ENCODE peak calls at places on chromosomes 11 and 22, in five cellular contexts. W, E, Q, Z and X are unnamed samples.

GRCh38 chr22:22235564-22235963 is 9.0 kb upstream of the VPREB1 start:
- DNase-seq in W (no peak), E (peak), Q (no peak), Z (no peak), X (no peak)

GRCh38 chr11:116916052-116916451 is 78.6 kb upstream of the APOA1 start:
- DNase-seq in W (no peak), E (no peak), Q (no peak), Z (no peak), X (no peak)

GRCh38 chr22:23784215-23784732 is 2.5 kb upstream of the SMARCB1 start:
- DNase-seq in W (no peak), E (no peak), Q (peak), Z (no peak), X (no peak)

GRCh38 chr22:24810043-24810749 is 4.2 kb downstream of the SGSM1 start:
- DNase-seq in W (no peak), E (no peak), Q (no peak), Z (peak), X (no peak)

GRCh38 chr11:123607781-123608180 is 46.6 kb downstream of the SCN3B start:
- DNase-seq in W (no peak), E (no peak), Q (no peak), Z (no peak), X (no peak)

GRCh38 chr22:49967333-49968241 is 7.0 kb downstream of the PIM3 start:
- DNase-seq in W (peak), E (no peak), Q (peak), Z (peak), X (peak)

GRCh38 chr11:1675536-1676253 is 21.3 kb upstream of the KRTAP5-6 start:
- DNase-seq in W (no peak), E (no peak), Q (no peak), Z (no peak), X (no peak)

GRCh38 chr22:49861642-49862407 is 8.2 kb downstream of the ZBED4 start:
- DNase-seq in W (no peak), E (no peak), Q (no peak), Z (no peak), X (no peak)

GRCh38 chr11:10502065-10502680 is 38.8 kb downstream of the RNF141 start:
- DNase-seq in W (no peak), E (no peak), Q (no peak), Z (no peak), X (no peak)

GRCh38 chr22:32852346-32853251 is 51.1 kb downstream of the TIMP3 start:
- DNase-seq in W (peak), E (no peak), Q (no peak), Z (peak), X (no peak)

GRCh38 chr11:131430466-131431176 is 60.2 kb downstream of the NTM start:
- DNase-seq in W (peak), E (no peak), Q (no peak), Z (no peak), X (no peak)

GRCh38 chr11:58316142-58316541 is 42.7 kb downstream of the OR5B17 start:
- DNase-seq in W (no peak), E (no peak), Q (no peak), Z (no peak), X (no peak)

GRCh38 chr11:78310500-78310909 is 107.1 kb downstream of the GAB2 start:
- DNase-seq in W (no peak), E (no peak), Q (peak), Z (no peak), X (no peak)

GRCh38 chr22:33652596-33652995 is 267.7 kb downstream of the LARGE1 start:
- DNase-seq in W (no peak), E (no peak), Q (no peak), Z (no peak), X (no peak)

GRCh38 chr11:3121931-3122774 is 43.0 kb downstream of the OSBPL5 start:
- DNase-seq in W (no peak), E (no peak), Q (peak), Z (peak), X (no peak)

GRCh38 chr22:41387341-41387740 is 5.6 kb downstream of the TEF start:
- DNase-seq in W (no peak), E (no peak), Q (no peak), Z (no peak), X (no peak)

GRCh38 chr11:60985991-60986915 is 14.8 kb downstream of the CD6 start:
- DNase-seq in W (no peak), E (peak), Q (no peak), Z (no peak), X (no peak)

GRCh38 chr22:28021116-28021997 is 102.3 kb upstream of the PITPNB start:
- DNase-seq in W (no peak), E (no peak), Q (peak), Z (no peak), X (no peak)

GRCh38 chr11:134762248-134763029 is 350.4 kb upstream of the B3GAT1 start:
- DNase-seq in W (no peak), E (no peak), Q (no peak), Z (peak), X (no peak)

GRCh38 chr11:64372802-64373597 is 14.0 kb downstream of the RPS6KA4 start:
- DNase-seq in W (no peak), E (no peak), Q (no peak), Z (no peak), X (peak)

GRCh38 chr11:128548655-128549255 is 38.6 kb downstream of the ETS1 start:
- DNase-seq in W (peak), E (peak), Q (peak), Z (no peak), X (no peak)

GRCh38 chr11:1151366-1152315 is 6.1 kb upstream of the MUC5AC start:
- DNase-seq in W (no peak), E (no peak), Q (peak), Z (peak), X (no peak)

GRCh38 chr11:122863704-122864326 is 18.7 kb upstream of the JHY start:
- DNase-seq in W (peak), E (peak), Q (no peak), Z (no peak), X (no peak)

GRCh38 chr22:45262931-45263789 is 21.6 kb upstream of the UPK3A start:
- DNase-seq in W (no peak), E (no peak), Q (no peak), Z (no peak), X (no peak)

GRCh38 chr11:1373536-1374214 is 16.1 kb upstream of the BRSK2 start:
- DNase-seq in W (no peak), E (no peak), Q (no peak), Z (no peak), X (no peak)

GRCh38 chr22:19524170-19525115 is at the start of gene CLDN5:
- DNase-seq in W (peak), E (no peak), Q (no peak), Z (no peak), X (no peak)

GRCh38 chr11:67397536-67397935 is 4.1 kb downstream of the PPP1CA start:
- DNase-seq in W (no peak), E (no peak), Q (no peak), Z (no peak), X (no peak)

GRCh38 chr11:122747358-122747757 is 90.9 kb upstream of the CRTAM start:
- DNase-seq in W (no peak), E (no peak), Q (no peak), Z (no peak), X (no peak)

DNA sequence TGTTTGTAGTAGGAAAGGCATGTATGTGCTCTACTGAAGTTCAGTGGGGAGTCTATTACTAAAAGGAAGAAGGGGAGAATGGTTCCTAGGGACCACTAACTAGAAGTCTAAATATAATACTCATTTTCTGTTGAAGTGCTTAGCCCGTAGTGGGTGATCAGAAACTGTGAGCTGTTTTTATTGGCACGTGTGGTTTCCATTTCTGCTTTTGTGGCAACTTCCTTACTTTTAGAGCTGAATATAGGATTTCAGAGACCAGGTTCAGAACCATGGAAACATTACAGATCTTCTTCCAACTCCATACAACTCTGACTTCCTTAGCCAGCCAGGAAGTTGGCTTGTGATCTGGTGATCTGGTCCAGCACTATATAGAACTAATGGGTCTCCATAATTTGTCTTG is 2.5 kb upstream of the ME3 start:
- DNase-seq in W (no peak), E (no peak), Q (no peak), Z (no peak), X (no peak)
- H3K27ac ChIP-seq in W (no peak), E (no peak), Q (no peak), Z (no peak), X (no peak)

GRCh38 chr11:120226242-120226641 is 13.7 kb upstream of the POU2F3 start:
- DNase-seq in W (no peak), E (no peak), Q (no peak), Z (no peak), X (no peak)
- H3K27ac ChIP-seq in W (no peak), E (no peak), Q (no peak), Z (no peak), X (no peak)

GRCh38 chr11:76773921-76774361 is 9.2 kb upstream of the TSKU start:
- DNase-seq in W (no peak), E (no peak), Q (peak), Z (no peak), X (no peak)

GRCh38 chr11:76772100-76772782 is 10.9 kb upstream of the TSKU start:
- DNase-seq in W (no peak), E (no peak), Q (no peak), Z (no peak), X (no peak)

GRCh38 chr11:76771446-76772099 is 11.6 kb upstream of the TSKU start:
- DNase-seq in W (no peak), E (no peak), Q (no peak), Z (no peak), X (no peak)

GRCh38 chr11:76770642-76771445 is 12.3 kb upstream of the TSKU start:
- DNase-seq in W (no peak), E (no peak), Q (peak), Z (no peak), X (no peak)

GRCh38 chr11:76772783-76773106 is 10.4 kb upstream of the TSKU start:
- DNase-seq in W (no peak), E (no peak), Q (peak), Z (no peak), X (no peak)
- H3K27ac ChIP-seq in W (no peak), E (no peak), Q (peak), Z (peak), X (no peak)

DNA sequence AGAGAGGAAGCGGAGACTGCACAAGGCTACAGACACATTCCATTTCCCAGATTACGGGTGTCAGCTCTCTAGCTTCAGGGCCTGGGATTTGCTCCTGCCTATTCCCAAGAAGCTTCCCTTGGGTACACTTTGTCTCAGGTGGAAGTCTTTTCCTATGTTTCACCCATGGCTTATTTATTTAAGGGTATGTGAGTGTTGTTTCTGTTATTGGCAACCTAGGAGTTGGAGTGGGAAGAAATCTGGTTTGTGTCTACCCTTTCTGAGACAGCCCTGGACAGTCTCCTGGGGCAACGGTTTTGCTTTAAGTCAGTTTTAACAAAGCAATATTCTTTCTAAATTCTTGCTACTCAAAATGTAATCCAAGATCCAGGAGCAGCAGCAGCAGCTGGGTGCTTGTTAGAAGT is 127.0 kb downstream of the MICAL2 start:
- DNase-seq in W (peak), E (no peak), Q (no peak), Z (no peak), X (no peak)
- H3K27ac ChIP-seq in W (peak), E (no peak), Q (no peak), Z (peak), X (no peak)

DNA sequence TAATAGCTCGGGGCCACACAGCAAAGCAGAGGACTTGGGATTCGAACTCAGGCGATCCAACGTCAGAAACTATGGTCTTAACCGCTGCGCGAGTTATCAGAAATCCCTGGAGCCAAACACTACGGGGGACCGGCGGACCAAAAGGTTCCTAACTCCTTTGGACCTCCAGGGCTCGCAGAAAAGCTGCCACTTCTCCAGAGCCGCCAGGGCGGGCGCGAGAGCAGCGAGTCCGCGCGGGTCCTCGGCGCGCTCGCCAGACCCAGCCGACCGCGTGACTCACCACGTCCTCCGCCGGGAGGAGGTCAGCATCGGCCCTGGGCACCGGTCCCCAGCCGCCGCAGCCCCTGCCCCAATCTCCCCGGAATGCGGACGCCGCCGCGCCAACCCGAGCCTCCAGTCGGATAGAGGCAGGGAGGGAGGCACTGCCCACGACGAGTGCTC is 6.0 kb upstream of the ALX4 start:
- DNase-seq in W (peak), E (no peak), Q (no peak), Z (no peak), X (no peak)
- H3K27ac ChIP-seq in W (no peak), E (no peak), Q (no peak), Z (no peak), X (no peak)

DNA sequence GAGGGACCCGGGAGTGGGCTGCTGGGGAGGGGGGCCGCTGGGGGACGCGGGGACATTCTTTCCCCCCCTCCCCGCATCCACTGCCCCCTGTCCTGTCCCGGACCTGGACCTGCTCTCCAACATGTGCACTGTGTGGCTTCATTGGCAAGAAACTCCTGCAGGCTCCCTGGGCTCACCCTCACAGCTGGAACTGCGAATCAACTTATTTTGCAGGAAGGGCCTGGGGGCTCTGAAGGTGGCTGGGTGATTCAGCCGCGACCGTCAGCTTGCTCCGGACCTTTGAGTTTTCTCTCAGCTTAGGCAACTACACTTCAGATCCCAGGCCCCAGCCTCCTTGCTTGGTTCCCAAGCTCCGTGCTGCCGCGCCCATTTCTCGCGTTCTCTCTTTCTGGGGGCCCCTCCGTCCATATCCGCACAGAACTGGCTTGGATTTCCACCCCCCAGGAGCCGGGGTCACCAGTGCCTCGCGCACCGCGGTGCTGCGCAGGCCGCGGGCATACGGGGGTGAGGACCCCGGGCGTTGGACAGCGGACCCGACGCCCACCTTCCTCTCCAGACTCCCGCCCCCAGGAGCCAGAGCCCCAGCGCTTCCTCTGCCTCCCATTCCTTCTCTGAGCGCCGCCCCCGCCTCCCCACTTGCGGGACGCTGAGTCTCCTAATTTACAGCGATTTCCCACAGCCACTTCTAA is 475 bp upstream of the AHNAK start:
- DNase-seq in W (no peak), E (no peak), Q (no peak), Z (no peak), X (no peak)
- H3K27ac ChIP-seq in W (peak), E (peak), Q (peak), Z (peak), X (no peak)

DNA sequence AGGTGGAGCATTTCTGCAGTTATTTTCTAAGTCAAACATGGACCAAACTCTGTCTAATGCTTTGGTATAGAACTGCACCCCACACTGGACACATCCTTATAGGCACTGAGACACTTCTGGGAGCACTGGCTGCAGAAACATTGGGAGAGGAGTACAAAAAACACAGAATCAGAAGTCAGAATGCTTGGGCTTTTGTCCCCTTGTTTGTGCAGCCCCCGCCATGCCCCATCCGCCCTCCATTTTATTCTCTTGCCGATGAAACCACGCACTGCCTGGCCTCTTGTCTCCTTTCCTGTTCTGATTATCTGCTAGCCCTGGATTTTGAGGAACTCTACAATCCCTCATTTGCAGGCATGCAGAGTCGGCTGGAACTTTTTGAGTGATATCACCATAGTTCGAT is 1201.2 kb downstream of the TBC1D22A start:
- DNase-seq in W (no peak), E (no peak), Q (no peak), Z (no peak), X (no peak)
- H3K27ac ChIP-seq in W (no peak), E (no peak), Q (no peak), Z (no peak), X (no peak)

GRCh38 chr22:43274595-43275240 is 68.5 kb downstream of the SCUBE1 start:
- DNase-seq in W (no peak), E (no peak), Q (no peak), Z (no peak), X (no peak)
- H3K27ac ChIP-seq in W (no peak), E (no peak), Q (no peak), Z (no peak), X (no peak)